ENCODE peak calls at places on chromosomes 5 and 9, in nine cellular contexts. Q is HCT116; B is EH; Z is heart right ventricle; U is psoas muscle; F is HS-27A; M is activated CD8-positive, alpha-beta memory T cell treated with anti-CD3 and anti-CD28 coated beads for 4 hours; R is tibial nerve; H is T-helper 17 cell. Y is an unnamed sample.

GRCh38 chr9:68780735-68781134 is 75.7 kb downstream of the PIP5K1B start:
- DNase-seq in F (no peak), H (no peak), U (no peak), M (no peak), Q (no peak), B (peak), R (no peak), Z (no peak), Y (no peak)

GRCh38 chr9:102740578-102740977 is 254.6 kb upstream of the CYLC2 start:
- DNase-seq in M (no peak), H (no peak), Z (no peak), F (no peak), Q (no peak), U (no peak), R (no peak), B (no peak), Y (no peak)

GRCh38 chr5:43973318-43973717 is 370.3 kb downstream of the NNT start:
- DNase-seq in H (no peak), M (no peak), F (no peak), Z (no peak), R (no peak), U (no peak), B (no peak), Q (no peak), Y (no peak)

GRCh38 chr5:143063175-143063970 is 293.2 kb downstream of the ARHGAP26 start:
- DNase-seq in H (no peak), M (no peak), Q (no peak), F (no peak), Z (peak), R (peak), B (no peak), U (peak), Y (no peak)

GRCh38 chr5:92560698-92561361 is 1020.2 kb downstream of the NR2F1-AS1 start:
- DNase-seq in H (no peak), R (no peak), F (peak), B (peak), Q (peak), U (no peak), M (no peak), Z (no peak), Y (no peak)

GRCh38 chr5:98301567-98301966 is 471.9 kb upstream of the RGMB start:
- DNase-seq in F (no peak), U (no peak), Z (no peak), Q (no peak), H (no peak), B (no peak), M (no peak), R (no peak), Y (no peak)

GRCh38 chr9:3992924-3993323 is 306.9 kb downstream of the GLIS3 start:
- DNase-seq in R (no peak), H (no peak), M (no peak), Z (no peak), B (peak), F (no peak), U (no peak), Q (no peak), Y (no peak)

GRCh38 chr5:195401-196160 is 4.3 kb downstream of the LRRC14B start:
- DNase-seq in R (no peak), H (no peak), Z (no peak), Q (no peak), U (no peak), F (no peak), M (no peak), B (no peak), Y (no peak)

GRCh38 chr5:9166202-9167147 is 379.4 kb downstream of the SEMA5A start:
- DNase-seq in H (no peak), B (peak), F (no peak), U (no peak), Z (no peak), Q (no peak), R (no peak), M (no peak), Y (no peak)

GRCh38 chr5:31225118-31225517 is 31.6 kb downstream of the CDH6 start:
- DNase-seq in H (no peak), B (peak), M (no peak), Q (no peak), R (no peak), U (no peak), F (no peak), Z (no peak), Y (no peak)

GRCh38 chr5:51194626-51195025 is 188.6 kb upstream of the ISL1 start:
- DNase-seq in U (no peak), R (no peak), B (no peak), Z (no peak), F (no peak), Q (no peak), M (no peak), H (no peak), Y (no peak)

GRCh38 chr9:86946712-86947145 is 577 bp downstream of the GAS1 start:
- DNase-seq in Q (no peak), R (peak), H (no peak), F (no peak), B (peak), U (peak), M (no peak), Z (no peak), Y (peak)

GRCh38 chr5:42798284-42799240 is 13.1 kb downstream of the SELENOP start:
- DNase-seq in M (no peak), F (no peak), U (no peak), Q (no peak), B (no peak), R (no peak), H (no peak), Z (no peak), Y (no peak)

GRCh38 chr9:32725066-32725860 is 58.1 kb upstream of the TMEM215 start:
- DNase-seq in R (no peak), B (no peak), Z (no peak), U (no peak), M (no peak), Q (no peak), F (no peak), H (no peak), Y (no peak)

GRCh38 chr5:128163991-128164390 is 80.4 kb downstream of the SLC12A2 start:
- DNase-seq in U (no peak), H (no peak), R (no peak), M (no peak), F (no peak), Z (no peak), Q (no peak), B (peak), Y (no peak)

GRCh38 chr5:176658817-176659216 is 11.5 kb downstream of the TSPAN17 start:
- DNase-seq in Z (no peak), R (peak), F (no peak), B (peak), Q (no peak), H (no peak), U (no peak), M (no peak), Y (no peak)

GRCh38 chr5:179129607-179130071 is 69.5 kb downstream of the ZNF354C start:
- DNase-seq in R (no peak), Q (no peak), U (no peak), F (no peak), Z (no peak), M (no peak), B (no peak), H (no peak), Y (no peak)

GRCh38 chr5:108798866-108799265 is 51.2 kb downstream of the FER start:
- DNase-seq in H (no peak), M (no peak), Q (no peak), B (peak), U (no peak), Z (no peak), F (no peak), R (no peak), Y (no peak)

Y was measured in T-cell.